ENCODE peak calls at places on chromosomes 1 and 21, in five cellular contexts. P is mammary epithelial cell, A is fibroblast of mammary gland, J is brain microvascular endothelial cell, C is lung. D is an unnamed sample.

GRCh38 chr1:239811211-239811902 is 280.3 kb upstream of the FMN2 start:
- DNase-seq in P (no peak), A (no peak), J (no peak), C (no peak), D (no peak)

GRCh38 chr21:24428539-24429186 is 1178.6 kb downstream of the MRPL39 start:
- DNase-seq in P (no peak), A (no peak), J (no peak), C (no peak), D (no peak)

GRCh38 chr1:17183388-17184160 is 21.4 kb upstream of the PADI1 start:
- DNase-seq in P (no peak), A (no peak), J (no peak), C (no peak), D (peak)

GRCh38 chr1:193031431-193031830 is 27.7 kb downstream of the UCHL5 start:
- DNase-seq in P (no peak), A (peak), J (no peak), C (no peak), D (no peak)

GRCh38 chr21:26070822-26071425 is 99.6 kb downstream of the APP start:
- DNase-seq in P (no peak), A (peak), J (peak), C (peak), D (no peak)

GRCh38 chr1:228321478-228321877 is 85.2 kb downstream of the TRIM11 start:
- DNase-seq in P (no peak), A (no peak), J (no peak), C (no peak), D (no peak)

GRCh38 chr1:21305155-21305899 is 15.1 kb upstream of the ECE1 start:
- DNase-seq in P (no peak), A (no peak), J (no peak), C (no peak), D (no peak)

GRCh38 chr1:29586215-29586614 is 349.9 kb downstream of the PTPRU start:
- DNase-seq in P (no peak), A (no peak), J (no peak), C (no peak), D (no peak)

GRCh38 chr1:152013664-152014237 is 20.1 kb upstream of the S100A10 start:
- DNase-seq in P (no peak), A (peak), J (no peak), C (no peak), D (no peak)

GRCh38 chr1:41799723-41800122 is 119.0 kb downstream of the HIVEP3 start:
- DNase-seq in P (peak), A (peak), J (no peak), C (no peak), D (no peak)

GRCh38 chr1:15943515-15944307 is 32.2 kb downstream of the ZBTB17 start:
- DNase-seq in P (no peak), A (no peak), J (no peak), C (no peak), D (no peak)

DNA sequence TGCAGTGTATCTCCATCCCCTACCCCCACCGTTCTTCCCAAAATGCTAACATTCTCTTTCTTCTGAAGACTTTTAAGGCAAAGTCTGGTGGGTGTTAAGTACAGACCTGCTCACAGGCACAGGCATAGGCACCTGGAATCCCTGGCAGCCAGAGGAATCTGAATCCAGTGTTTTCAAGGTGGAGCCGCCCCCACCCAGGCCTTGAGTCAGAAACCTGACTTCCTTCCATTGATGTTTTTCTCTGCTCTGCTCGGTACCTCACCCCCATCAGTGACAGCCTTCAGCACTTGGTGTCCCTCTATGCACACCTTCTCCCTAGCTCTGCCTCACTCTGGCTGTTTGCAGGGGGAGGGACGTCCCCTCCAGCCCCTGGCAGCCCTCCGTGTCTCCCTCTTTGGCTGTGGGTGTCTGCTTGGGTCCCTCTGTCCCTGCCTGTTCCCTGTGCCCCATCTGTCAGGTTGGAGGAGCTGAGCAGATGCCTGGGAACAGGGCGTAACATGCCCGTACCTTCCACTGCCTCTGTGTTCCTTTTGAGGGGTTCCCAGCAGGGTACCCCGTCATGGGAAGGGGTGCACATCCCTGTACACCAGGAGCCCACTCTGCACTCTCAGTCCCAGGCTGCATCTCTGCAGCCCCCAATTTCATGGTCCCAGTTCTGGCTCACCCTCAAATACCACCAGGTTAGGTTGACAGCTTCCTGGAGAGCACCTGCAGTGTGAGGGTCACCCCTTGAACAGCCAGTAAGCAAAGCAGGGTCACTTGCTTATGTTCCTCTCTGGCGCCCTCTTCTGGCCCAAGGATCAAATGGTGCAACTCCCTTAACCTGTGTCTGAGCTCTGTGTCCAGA is 6.7 kb downstream of the NCDN start:
- DNase-seq in P (peak), A (peak), J (peak), C (peak), D (peak)
- TF ChIP-seq CTCF in P (peak), A (peak), J (peak), C (peak), D (peak)

GRCh38 chr1:201655243-201655642 is 116.3 kb downstream of the NAV1 start:
- DNase-seq in P (no peak), A (peak), J (no peak), C (no peak), D (no peak)
- TF ChIP-seq CTCF in P (no peak), A (peak), J (peak), C (no peak), D (no peak)

GRCh38 chr21:15894596-15894995 is 164.8 kb downstream of the USP25 start:
- DNase-seq in P (no peak), A (peak), J (no peak), C (no peak), D (no peak)
- TF ChIP-seq CTCF in P (peak), A (peak), J (no peak), C (no peak), D (peak)

DNA sequence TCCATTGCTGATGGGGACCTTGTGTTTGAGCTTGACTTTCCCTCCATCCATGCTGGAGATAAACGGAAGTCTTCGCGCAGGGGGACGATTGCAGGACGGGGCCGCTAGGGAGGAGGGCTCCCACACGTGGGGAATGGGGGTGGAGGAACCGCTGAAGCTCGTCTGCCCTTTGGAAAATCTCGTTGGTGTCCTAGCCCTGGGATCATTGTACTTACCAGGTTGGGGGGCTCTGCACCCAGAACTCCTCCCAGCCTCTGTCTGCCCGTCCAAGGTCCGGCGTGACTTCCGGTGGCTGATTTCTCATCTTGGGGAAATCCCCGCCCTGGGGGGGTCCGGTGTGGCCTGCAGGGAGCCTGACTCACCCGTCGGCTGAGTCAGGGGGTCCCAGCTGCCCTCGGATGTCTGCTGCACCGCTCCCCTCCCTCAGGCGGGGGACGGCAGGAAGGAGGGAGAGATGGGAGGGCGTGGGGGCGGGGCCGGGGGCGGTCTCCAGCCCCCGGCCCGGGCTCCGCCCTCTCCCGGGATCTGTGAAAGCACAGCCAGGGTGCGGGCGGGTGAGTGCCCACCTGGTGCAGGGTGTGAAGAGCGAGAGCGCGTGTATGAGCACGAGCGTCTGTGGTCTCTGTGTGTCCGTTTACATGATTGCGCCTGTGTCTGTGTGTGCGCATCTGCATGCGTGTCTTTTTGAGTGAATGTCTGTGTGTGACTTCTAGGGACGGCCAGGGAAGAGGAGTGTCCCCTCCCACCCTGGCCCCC is 35.8 kb downstream of the PIK3CD start:
- DNase-seq in P (peak), A (peak), J (peak), C (peak), D (peak)
- TF ChIP-seq CTCF in P (no peak), A (no peak), J (peak), C (no peak), D (no peak)

GRCh38 chr1:161389691-161390558 is 22.2 kb upstream of the CFAP126 start:
- DNase-seq in P (peak), A (peak), J (peak), C (peak), D (peak)

GRCh38 chr1:161390559-161390858 is 22.8 kb upstream of the CFAP126 start:
- DNase-seq in P (no peak), A (no peak), J (no peak), C (no peak), D (no peak)

GRCh38 chr1:161391611-161392010 is 23.9 kb upstream of the CFAP126 start:
- DNase-seq in P (no peak), A (no peak), J (no peak), C (no peak), D (no peak)

DNA sequence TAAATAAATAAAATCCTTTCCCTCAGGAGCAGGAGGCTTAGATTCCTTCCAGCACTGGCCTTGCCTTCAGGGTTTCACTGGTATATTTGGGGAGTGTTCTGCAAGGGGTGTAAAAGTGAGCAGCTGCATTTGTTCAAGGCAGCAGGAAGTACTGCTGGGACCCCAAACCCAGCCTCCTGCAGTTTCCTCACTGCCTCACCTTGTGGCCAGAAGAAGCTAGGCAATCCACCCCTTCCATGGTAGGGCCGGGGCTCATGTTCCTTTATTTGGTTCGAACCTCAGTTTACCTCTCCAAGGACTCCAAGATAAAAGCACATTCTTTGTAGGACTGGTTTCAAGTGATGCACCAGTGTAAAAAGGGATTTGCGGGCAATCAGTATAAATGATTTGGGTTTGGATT is 21.0 kb upstream of the CFAP126 start:
- DNase-seq in P (no peak), A (no peak), J (no peak), C (no peak), D (no peak)
- TF ChIP-seq CTCF in P (no peak), A (no peak), J (peak), C (no peak), D (no peak)

GRCh38 chr1:150532860-150533259 is 16.3 kb upstream of the ADAMTSL4 start:
- DNase-seq in P (no peak), A (no peak), J (no peak), C (no peak), D (no peak)
- TF ChIP-seq CTCF in P (no peak), A (no peak), J (no peak), C (no peak), D (peak)

DNA sequence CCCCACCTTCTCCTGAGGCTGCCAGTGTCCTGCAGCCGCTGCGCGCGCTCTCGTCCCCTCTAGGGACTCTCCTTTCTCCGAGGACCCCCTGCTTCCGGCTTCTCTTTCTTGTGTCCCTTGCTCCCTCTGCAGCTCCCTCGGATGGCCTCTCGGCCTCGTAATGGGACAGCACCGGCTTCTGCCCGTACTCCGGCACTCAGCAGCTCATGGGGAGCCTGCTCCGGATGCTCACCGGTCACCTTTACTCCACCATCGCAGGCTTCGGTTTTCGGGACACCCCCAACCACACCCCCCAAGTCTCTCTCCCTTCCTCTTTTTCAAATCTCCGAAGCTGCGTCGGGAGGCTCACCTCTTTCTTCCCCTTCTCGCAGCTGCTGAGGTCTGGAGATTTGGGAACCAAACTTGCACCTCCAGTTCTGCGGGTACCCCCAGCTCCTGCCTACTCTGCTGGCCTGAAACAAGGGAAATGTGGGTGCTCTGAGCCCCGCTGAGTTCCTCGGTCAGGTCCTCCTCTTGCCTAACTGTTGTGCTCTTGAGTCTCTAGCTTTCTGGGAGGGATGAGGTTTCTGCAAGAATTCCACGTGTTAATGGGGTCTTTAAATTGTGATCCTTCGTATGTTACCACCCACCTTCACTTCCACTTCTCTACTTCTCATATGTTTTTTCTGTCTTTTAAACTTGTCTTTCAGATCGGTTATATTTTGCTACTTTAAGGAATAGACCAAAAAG is 931 bp downstream of the CDC14A start:
- DNase-seq in P (peak), A (peak), J (no peak), C (peak), D (no peak)
- TF ChIP-seq CTCF in P (no peak), A (no peak), J (no peak), C (no peak), D (no peak)

DNA sequence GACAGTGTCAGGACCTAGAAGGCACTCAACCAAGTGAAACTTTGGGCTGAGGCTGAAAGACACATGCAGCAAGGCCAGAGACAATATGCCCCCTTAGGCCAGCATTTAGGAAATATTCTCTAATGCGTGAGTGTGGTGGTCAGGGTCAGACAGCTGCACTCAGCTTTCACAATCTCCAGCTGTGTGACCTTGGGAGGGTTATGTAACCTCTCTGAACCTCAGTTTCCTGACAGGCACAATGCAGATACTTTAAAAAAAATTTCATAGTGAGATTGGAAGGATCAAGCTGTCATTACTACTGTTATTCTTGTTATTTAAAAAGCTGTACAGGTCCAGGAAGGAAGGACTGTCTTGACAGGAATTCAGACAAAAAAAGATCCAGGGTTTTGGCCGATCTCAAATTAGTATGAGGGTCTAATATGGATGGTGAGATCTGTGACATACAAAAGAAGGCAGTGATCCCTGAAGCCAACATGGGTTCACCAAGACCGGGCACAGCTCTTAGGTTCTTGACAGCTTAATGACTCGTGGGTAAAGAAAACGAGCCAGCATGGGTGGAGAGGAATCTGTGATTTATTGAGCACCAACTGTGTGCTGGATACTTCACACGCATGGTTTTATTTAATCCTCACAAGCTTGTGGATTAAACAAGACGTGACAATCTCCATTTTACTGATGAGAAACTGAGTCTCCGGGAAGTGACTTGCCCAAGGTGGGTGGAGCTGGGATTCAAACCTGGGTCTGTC is 54.6 kb upstream of the POU3F1 start:
- DNase-seq in P (no peak), A (no peak), J (no peak), C (no peak), D (no peak)
- TF ChIP-seq CTCF in P (no peak), A (no peak), J (no peak), C (no peak), D (no peak)

D was measured in CD14-positive monocyte.